ENCODE peak calls at places on chromosomes 7 and 10, in four cellular contexts. F is iPS-NIHi11, K is gastrocnemius medialis, Q is cardiac muscle cell. Z is an unnamed sample.

GRCh38 chr10:26031300-26031699 is 97.3 kb downstream of the MYO3A start:
- DNase-seq in F (no peak), K (no peak), Q (no peak), Z (no peak)

GRCh38 chr7:159114981-159115380 is 29.7 kb downstream of the VIPR2 start:
- DNase-seq in F (no peak), K (no peak), Q (no peak), Z (no peak)

GRCh38 chr7:24325708-24326107 is 41.7 kb downstream of the NPY start:
- DNase-seq in F (no peak), K (no peak), Q (no peak), Z (no peak)

GRCh38 chr7:92246363-92247101 is 758 bp downstream of the ANKIB1 start:
- DNase-seq in F (no peak), K (no peak), Q (peak; percentile 29), Z (no peak)

GRCh38 chr10:127878474-127879055 is 14.2 kb downstream of the CLRN3 start:
- DNase-seq in F (no peak), K (no peak), Q (no peak), Z (no peak)

GRCh38 chr7:124031919-124032318 is 948 bp downstream of the TMEM229A start:
- DNase-seq in F (no peak), K (no peak), Q (no peak), Z (no peak)

GRCh38 chr10:102119417-102120141 is 589 bp downstream of the LDB1 start:
- DNase-seq in F (peak; percentile 73), K (peak; percentile 62), Q (peak; percentile 80), Z (peak; percentile 95)

GRCh38 chr7:47380325-47381131 is 201.4 kb downstream of the TNS3 start:
- DNase-seq in F (peak; percentile 57), K (no peak), Q (peak; percentile 85), Z (peak; percentile 83)

GRCh38 chr7:1505731-1506550 is 1.8 kb upstream of the INTS1 start:
- DNase-seq in F (no peak), K (no peak), Q (no peak), Z (no peak)

GRCh38 chr7:149490083-149490482 is 7.5 kb downstream of the ZNF746 start:
- DNase-seq in F (no peak), K (no peak), Q (no peak), Z (no peak)

GRCh38 chr7:26102176-26102575 is 49.8 kb upstream of the NFE2L3 start:
- DNase-seq in F (no peak), K (no peak), Q (no peak), Z (no peak)

GRCh38 chr10:114525368-114525949 is 121.2 kb upstream of the AFAP1L2 start:
- DNase-seq in F (no peak), K (no peak), Q (peak; percentile 35), Z (no peak)

Z was measured in lower leg skin.